ENCODE peak calls at places on chromosomes 16 and 17, in eight cellular contexts. M, X, W, L, R, P, Z and Q are unnamed samples.

GRCh38 chr16:51540259-51540658 is 389.2 kb upstream of the SALL1 start:
- DNase-seq in P (no peak), Z (no peak), R (no peak), W (peak), X (peak), M (peak), L (no peak), Q (no peak)

GRCh38 chr16:10070591-10070990 is 111.6 kb downstream of the GRIN2A start:
- DNase-seq in M (no peak), X (no peak), L (no peak), R (no peak), W (no peak), P (no peak), Z (no peak), Q (no peak)

GRCh38 chr16:50086176-50086575 is 20.4 kb downstream of the HEATR3 start:
- DNase-seq in Z (no peak), M (no peak), R (no peak), P (no peak), L (no peak), X (no peak), W (no peak), Q (no peak)

GRCh38 chr16:8962393-8963009 is 1.2 kb downstream of the USP7 start:
- DNase-seq in R (peak), Z (no peak), L (no peak), M (no peak), P (no peak), W (peak), X (no peak), Q (no peak)

GRCh38 chr16:72285728-72286127 is 113.8 kb upstream of the PMFBP1 start:
- DNase-seq in M (peak), Z (no peak), W (no peak), P (no peak), L (no peak), X (peak), R (no peak), Q (no peak)

GRCh38 chr16:2178321-2179106 is 17.9 kb downstream of the CASKIN1 start:
- DNase-seq in M (peak), W (no peak), X (no peak), Z (no peak), L (no peak), P (no peak), R (no peak), Q (peak)

GRCh38 chr17:55089955-55090573 is 121.5 kb downstream of the STXBP4 start:
- DNase-seq in P (no peak), X (peak), L (no peak), M (peak), Z (no peak), R (no peak), W (no peak), Q (no peak)

GRCh38 chr16:28107232-28107631 is 43.7 kb upstream of the GSG1L start:
- DNase-seq in P (no peak), M (no peak), R (no peak), Z (no peak), L (no peak), W (no peak), X (no peak), Q (no peak)

GRCh38 chr17:42184717-42185496 is at the start of gene HCRT:
- DNase-seq in M (no peak), X (no peak), P (no peak), Z (no peak), L (no peak), W (no peak), R (no peak), Q (no peak)

GRCh38 chr16:70691223-70692129 is 5.6 kb upstream of the MTSS2 start:
- DNase-seq in Z (no peak), L (peak), X (peak), M (peak), W (peak), P (peak), R (peak), Q (no peak)

GRCh38 chr16:61887903-61888302 is 148.3 kb downstream of the CDH8 start:
- DNase-seq in W (peak), P (peak), L (peak), X (peak), M (peak), R (no peak), Z (peak), Q (no peak)

GRCh38 chr17:17001874-17002520 is 30.1 kb upstream of the TNFRSF13B start:
- DNase-seq in P (peak), R (peak), W (peak), L (peak), X (peak), M (peak), Z (peak), Q (peak)

GRCh38 chr16:62545039-62545438 is 508.8 kb upstream of the CDH8 start:
- DNase-seq in X (no peak), M (no peak), P (no peak), L (no peak), W (no peak), Z (no peak), R (no peak), Q (peak)

GRCh38 chr16:4428500-4428899 is 2.8 kb downstream of the DNAJA3 start:
- DNase-seq in L (no peak), R (no peak), W (no peak), Z (no peak), X (no peak), P (no peak), M (no peak), Q (no peak)

GRCh38 chr17:62750502-62751349 is 57.4 kb downstream of the MARCHF10 start:
- DNase-seq in P (no peak), W (peak), Z (no peak), M (no peak), X (peak), L (no peak), R (no peak), Q (peak)

GRCh38 chr16:55171241-55171640 is 152.8 kb upstream of the IRX6 start:
- DNase-seq in W (no peak), L (no peak), Z (no peak), R (no peak), M (no peak), X (no peak), P (no peak), Q (no peak)

GRCh38 chr16:13111747-13112146 is 210.3 kb downstream of the SHISA9 start:
- DNase-seq in R (no peak), W (no peak), Z (no peak), M (no peak), P (no peak), X (no peak), L (no peak), Q (no peak)

GRCh38 chr16:47143677-47144558 is at the start of gene NETO2:
- DNase-seq in R (peak), X (peak), M (peak), Z (no peak), W (peak), L (peak), P (peak), Q (peak)

GRCh38 chr16:2297506-2297860 is 29.6 kb upstream of the RNPS1 start:
- DNase-seq in P (no peak), L (no peak), X (no peak), W (no peak), M (no peak), R (no peak), Z (no peak), Q (no peak)

GRCh38 chr17:67139289-67139688 is 94.9 kb downstream of the CACNG1 start:
- DNase-seq in P (no peak), M (no peak), W (peak), R (no peak), X (no peak), Z (no peak), L (no peak), Q (no peak)

GRCh38 chr16:20364051-20364450 is 11.5 kb upstream of the UMOD start:
- DNase-seq in W (no peak), M (no peak), P (no peak), Z (no peak), R (no peak), X (no peak), L (no peak), Q (no peak)

GRCh38 chr17:62968445-62968923 is 2.4 kb downstream of the TANC2 start:
- DNase-seq in P (peak), W (peak), L (no peak), X (peak), R (peak), M (peak), Z (peak), Q (peak)

GRCh38 chr16:64626771-64627170 is 495.1 kb downstream of the CDH11 start:
- DNase-seq in Z (no peak), X (no peak), M (peak), L (no peak), R (no peak), P (no peak), W (no peak), Q (no peak)

GRCh38 chr17:55275894-55276804 is 11.4 kb downstream of the HLF start:
- DNase-seq in R (no peak), W (peak), M (no peak), Z (no peak), L (peak), P (no peak), X (peak), Q (no peak)

GRCh38 chr16:89431158-89431584 is 59.2 kb downstream of the ANKRD11 start:
- DNase-seq in R (no peak), Z (no peak), L (no peak), X (no peak), P (no peak), W (peak), M (peak), Q (no peak)

GRCh38 chr16:85902366-85903155 is 3.6 kb downstream of the IRF8 start:
- DNase-seq in R (no peak), P (no peak), X (no peak), L (no peak), M (no peak), Z (no peak), W (no peak), Q (no peak)

GRCh38 chr17:29847527-29847931 is 82.5 kb downstream of the SSH2 start:
- DNase-seq in W (no peak), M (peak), L (no peak), X (no peak), P (no peak), Z (no peak), R (no peak), Q (no peak)

GRCh38 chr17:76685846-76686245 is 24.9 kb downstream of the MXRA7 start:
- DNase-seq in P (no peak), W (no peak), R (no peak), Z (no peak), X (no peak), M (no peak), L (no peak), Q (no peak)

GRCh38 chr17:75411328-75412067 is 6.0 kb upstream of the GRB2 start:
- DNase-seq in R (no peak), X (no peak), P (no peak), M (no peak), W (no peak), L (no peak), Z (peak), Q (no peak)

GRCh38 chr17:75771334-75772281 is 6.6 kb upstream of the GALK1 start:
- DNase-seq in M (peak), P (no peak), W (no peak), Z (no peak), L (no peak), R (no peak), X (peak), Q (no peak)

GRCh38 chr16:54987081-54987480 is 56.4 kb downstream of the IRX5 start:
- DNase-seq in M (no peak), P (no peak), R (no peak), L (no peak), Z (no peak), X (no peak), W (no peak), Q (no peak)

GRCh38 chr16:12160815-12161550 is 184.4 kb downstream of the SNX29 start:
- DNase-seq in P (no peak), Z (no peak), W (no peak), M (no peak), X (no peak), L (no peak), R (no peak), Q (no peak)

GRCh38 chr16:30399435-30400186 is 4.4 kb downstream of the ZNF48 start:
- DNase-seq in Z (no peak), L (no peak), R (no peak), W (no peak), M (no peak), P (peak), X (no peak), Q (no peak)

GRCh38 chr16:2856061-2856670 is 1.8 kb downstream of the PRSS22 start:
- DNase-seq in W (no peak), Z (no peak), L (no peak), R (no peak), X (no peak), P (no peak), M (no peak), Q (peak)

GRCh38 chr16:29315046-29315445 is 91.5 kb downstream of the NPIPB11 start:
- DNase-seq in W (no peak), P (no peak), X (no peak), R (no peak), M (peak), Z (no peak), L (no peak), Q (no peak)

GRCh38 chr17:50550661-50551432 is 3.9 kb downstream of the SPATA20 start:
- DNase-seq in R (peak), Z (peak), X (peak), L (peak), M (peak), P (peak), W (peak), Q (peak)

GRCh38 chr16:10740845-10741208 is 2.8 kb upstream of the NUBP1 start:
- DNase-seq in Z (no peak), M (no peak), L (no peak), P (no peak), R (no peak), X (no peak), W (no peak), Q (no peak)